ENCODE peak calls at places on chromosomes 3 and 15, in four cellular contexts. H, V, S and T are unnamed samples. For H3K9me1, the result is how much of the 10 kb centered on the place peaks cover.

GRCh38 chr15:90376789-90377188 is 11.3 kb upstream of the IQGAP1 start:
- DNase-seq in V (no peak), H (peak), S (no peak), T (no peak)

GRCh38 chr3:51705276-51706020 is 1.4 kb upstream of the GRM2 start:
- DNase-seq in H (no peak), S (no peak), V (no peak), T (no peak)

GRCh38 chr3:172550347-172550943 is 27.2 kb upstream of the TNFSF10 start:
- DNase-seq in H (no peak), V (peak), S (peak), T (peak)

GRCh38 chr3:53043738-53044137 is 2.1 kb downstream of the SFMBT1 start:
- DNase-seq in H (no peak), V (no peak), S (no peak), T (no peak)

GRCh38 chr3:115624029-115624645 is 827 bp downstream of the GAP43 start:
- DNase-seq in S (no peak), H (no peak), V (no peak), T (no peak)

GRCh38 chr15:91047545-91048199 is 25.3 kb upstream of the VPS33B start:
- DNase-seq in S (no peak), H (no peak), V (no peak), T (no peak)

GRCh38 chr3:98786364-98786930 is 23.3 kb downstream of the ST3GAL6 start:
- DNase-seq in V (no peak), H (no peak), S (no peak), T (no peak)

GRCh38 chr3:52787246-52787645 is 7.3 kb upstream of the ITIH3 start:
- DNase-seq in H (no peak), V (no peak), S (no peak), T (no peak)

GRCh38 chr15:63595688-63596087 is 1.5 kb upstream of the FBXL22 start:
- DNase-seq in V (no peak), S (no peak), H (no peak), T (no peak)
- H3K9me1 ChIP-seq in V (under half), S (under half), H (under half), T (under half)

GRCh38 chr3:150063237-150063636 is 92.5 kb upstream of the PFN2 start:
- DNase-seq in S (no peak), H (no peak), V (no peak), T (no peak)
- H3K27ac ChIP-seq in S (no peak), H (no peak), V (no peak), T (no peak)

GRCh38 chr3:21290557-21290956 is 460.5 kb downstream of the ZNF385D start:
- DNase-seq in V (no peak), S (peak), H (no peak), T (no peak)
- TF ChIP-seq CTCF in V (peak), S (no peak), H (peak), T (peak)

GRCh38 chr3:48190911-48191310 is 2.7 kb upstream of the CDC25A start:
- DNase-seq in S (no peak), H (no peak), V (no peak), T (no peak)
- H3K9me1 ChIP-seq in S (under half), H (under half), V (under half), T (under half)

GRCh38 chr3:29317659-29318173 is 36.8 kb downstream of the RBMS3 start:
- DNase-seq in H (peak), V (no peak), S (no peak), T (no peak)
- H3K27ac ChIP-seq in H (no peak), V (no peak), S (no peak), T (no peak)

GRCh38 chr3:160210799-160211221 is 14.4 kb upstream of the C3orf80 start:
- DNase-seq in H (peak), S (no peak), V (peak), T (no peak)
- TF ChIP-seq CTCF in H (no peak), S (peak), V (peak), T (peak)

DNA sequence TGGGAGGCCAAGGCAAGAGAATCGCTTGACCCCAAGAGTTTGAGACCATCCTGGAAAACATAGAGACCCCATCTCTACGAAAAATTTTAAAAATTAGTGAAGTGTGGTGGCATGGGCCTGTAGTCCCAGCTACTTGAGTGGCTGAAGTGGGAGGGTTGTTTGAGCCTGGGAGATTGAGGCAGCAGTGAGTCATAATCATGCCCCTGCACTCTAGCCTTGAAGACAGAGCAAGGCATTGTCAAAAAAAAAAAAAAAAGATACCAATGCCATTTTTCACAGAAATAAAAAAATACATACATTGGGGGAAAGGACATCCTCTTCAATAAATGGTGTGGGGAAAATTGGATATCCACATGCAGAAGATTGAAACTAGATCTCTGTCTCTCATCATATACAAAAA is 74.6 kb downstream of the CERS3 start:
- DNase-seq in V (no peak), S (no peak), H (no peak), T (no peak)
- H3K9me1 ChIP-seq in V (under half), S (under half), H (under half), T (under half)

GRCh38 chr3:150975992-150976368 is 3.5 kb upstream of the CLRN1 start:
- DNase-seq in H (no peak), S (no peak), V (no peak), T (no peak)

GRCh38 chr3:150968341-150968740 is 4.2 kb downstream of the CLRN1 start:
- DNase-seq in V (no peak), S (no peak), H (no peak), T (no peak)

GRCh38 chr3:150975096-150975991 is 2.8 kb upstream of the CLRN1 start:
- DNase-seq in H (no peak), S (no peak), V (no peak), T (no peak)

GRCh38 chr3:150970665-150971327 is 1.7 kb downstream of the CLRN1 start:
- DNase-seq in V (peak), S (no peak), H (peak), T (no peak)

DNA sequence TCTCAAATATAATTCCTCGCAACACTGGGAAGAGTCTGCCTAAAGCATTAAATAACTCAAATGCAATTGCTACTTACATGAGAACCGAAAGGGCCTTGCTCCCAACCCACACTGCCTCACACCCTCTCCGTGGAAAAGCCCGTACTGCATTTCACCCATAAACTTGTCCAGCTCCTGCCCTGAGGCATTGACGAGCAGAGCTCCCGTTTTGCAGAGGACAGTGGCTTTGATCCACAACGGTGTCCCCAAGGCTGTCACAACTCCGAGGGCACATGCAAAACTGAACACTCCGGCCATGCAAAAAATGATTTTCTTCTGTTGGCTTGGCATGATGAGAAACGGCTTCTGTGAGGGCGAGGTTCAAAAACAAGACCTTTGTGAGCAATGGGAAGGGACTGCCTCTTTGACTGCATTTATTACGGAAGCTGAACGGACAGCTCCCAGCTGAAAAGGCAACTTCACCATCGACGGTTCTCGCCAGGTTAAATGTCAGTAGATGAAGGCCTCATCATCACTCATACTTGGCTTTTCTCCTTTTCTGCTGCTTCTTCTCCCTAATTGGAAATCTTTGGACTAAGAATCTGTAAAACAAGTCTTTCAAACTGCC is at the start of gene CLRN1:
- DNase-seq in V (no peak), S (no peak), H (no peak), T (no peak)
- H3K27ac ChIP-seq in V (no peak), S (no peak), H (no peak), T (no peak)

GRCh38 chr3:55369491-55369890 is 117.6 kb downstream of the WNT5A start:
- DNase-seq in H (no peak), V (no peak), S (no peak), T (no peak)
- TF ChIP-seq CTCF in H (no peak), V (no peak), S (no peak), T (no peak)